ENCODE peak calls at places on chromosomes 1 and 21, in five cellular contexts. N, I, K, L and J are unnamed samples.

GRCh38 chr1:92461364-92462097 is 25.2 kb downstream of the GFI1 start:
- DNase-seq in N (no peak), I (no peak), K (no peak), L (no peak), J (peak)

GRCh38 chr1:78541479-78541878 is 50.7 kb downstream of the PTGFR start:
- DNase-seq in N (no peak), I (no peak), K (no peak), L (no peak), J (no peak)

GRCh38 chr1:212070720-212071302 is 35.3 kb downstream of the DTL start:
- DNase-seq in N (no peak), I (no peak), K (peak), L (peak), J (peak)

GRCh38 chr1:224427346-224427745 is 7.3 kb downstream of the WDR26 start:
- DNase-seq in N (no peak), I (no peak), K (peak), L (peak), J (no peak)

GRCh38 chr1:71046891-71047634 is 553 bp downstream of the PTGER3 start:
- DNase-seq in N (peak), I (no peak), K (no peak), L (no peak), J (no peak)

GRCh38 chr1:41357451-41358151 is 3.6 kb upstream of the FOXO6 start:
- DNase-seq in N (peak), I (no peak), K (no peak), L (no peak), J (no peak)

GRCh38 chr1:22952694-22953391 is 19.8 kb downstream of the LACTBL1 start:
- DNase-seq in N (no peak), I (no peak), K (no peak), L (no peak), J (no peak)

GRCh38 chr1:38077523-38078147 is 31.0 kb upstream of the POU3F1 start:
- DNase-seq in N (no peak), I (no peak), K (no peak), L (no peak), J (no peak)

GRCh38 chr1:108877858-108878257 is 1.1 kb downstream of the GPSM2 start:
- DNase-seq in N (no peak), I (no peak), K (peak), L (peak), J (peak)

GRCh38 chr1:238469146-238469601 is 578.5 kb upstream of the ZP4 start:
- DNase-seq in N (no peak), I (no peak), K (peak), L (peak), J (no peak)

GRCh38 chr1:49102752-49103151 is 326.1 kb upstream of the BEND5 start:
- DNase-seq in N (no peak), I (no peak), K (peak), L (peak), J (no peak)

GRCh38 chr1:171142451-171143121 is 42.5 kb upstream of the FMO2 start:
- DNase-seq in N (no peak), I (no peak), K (peak), L (peak), J (no peak)

GRCh38 chr1:172380441-172381244 is 39.8 kb upstream of the C1orf105 start:
- DNase-seq in N (no peak), I (peak), K (no peak), L (peak), J (peak)

GRCh38 chr1:177256153-177256814 is 85.5 kb downstream of the BRINP2 start:
- DNase-seq in N (peak), I (no peak), K (peak), L (peak), J (peak)

GRCh38 chr1:111990026-111990877 is 784 bp upstream of the KCND3 start:
- DNase-seq in N (peak), I (no peak), K (no peak), L (no peak), J (no peak)
- H3K4me3 ChIP-seq in N (peak), I (no peak), K (peak), L (no peak), J (no peak)

GRCh38 chr1:20697560-20697959 is 20.2 kb downstream of the KIF17 start:
- DNase-seq in N (no peak), I (no peak), K (no peak), L (no peak), J (no peak)
- H3K4me3 ChIP-seq in N (no peak), I (no peak), K (no peak), L (no peak), J (no peak)

GRCh38 chr1:143735764-143736461 is 235.9 kb downstream of the FAM72C start:
- DNase-seq in N (no peak), I (no peak), K (peak), L (peak), J (no peak)

DNA sequence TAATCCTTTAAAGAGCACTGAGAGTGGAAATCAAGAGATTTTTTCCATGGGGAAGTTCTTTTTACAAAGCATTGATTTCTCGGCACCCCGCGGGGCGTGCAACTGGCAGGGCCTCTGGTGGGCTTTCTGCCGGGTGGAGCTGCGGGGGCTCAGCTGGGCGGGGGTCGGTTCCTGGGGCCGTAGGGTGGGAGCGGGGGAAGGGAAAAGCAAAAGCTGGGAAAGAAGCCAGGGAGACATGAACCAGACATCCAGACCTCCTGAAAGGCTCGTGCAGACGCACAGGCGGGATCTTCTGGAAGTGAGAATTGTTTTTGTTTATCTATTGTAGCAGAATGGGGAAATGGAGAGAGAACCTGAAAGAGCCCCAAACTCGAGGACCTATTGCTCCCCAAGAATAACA is 235.2 kb downstream of the FAM72C start:
- DNase-seq in N (no peak), I (no peak), K (no peak), L (no peak), J (no peak)
- H3K4me3 ChIP-seq in N (no peak), I (no peak), K (peak), L (peak), J (no peak)

GRCh38 chr1:162633327-162633762 is 1.1 kb downstream of the DDR2 start:
- DNase-seq in N (no peak), I (no peak), K (peak), L (peak), J (no peak)
- H3K4me3 ChIP-seq in N (peak), I (no peak), K (peak), L (peak), J (no peak)

DNA sequence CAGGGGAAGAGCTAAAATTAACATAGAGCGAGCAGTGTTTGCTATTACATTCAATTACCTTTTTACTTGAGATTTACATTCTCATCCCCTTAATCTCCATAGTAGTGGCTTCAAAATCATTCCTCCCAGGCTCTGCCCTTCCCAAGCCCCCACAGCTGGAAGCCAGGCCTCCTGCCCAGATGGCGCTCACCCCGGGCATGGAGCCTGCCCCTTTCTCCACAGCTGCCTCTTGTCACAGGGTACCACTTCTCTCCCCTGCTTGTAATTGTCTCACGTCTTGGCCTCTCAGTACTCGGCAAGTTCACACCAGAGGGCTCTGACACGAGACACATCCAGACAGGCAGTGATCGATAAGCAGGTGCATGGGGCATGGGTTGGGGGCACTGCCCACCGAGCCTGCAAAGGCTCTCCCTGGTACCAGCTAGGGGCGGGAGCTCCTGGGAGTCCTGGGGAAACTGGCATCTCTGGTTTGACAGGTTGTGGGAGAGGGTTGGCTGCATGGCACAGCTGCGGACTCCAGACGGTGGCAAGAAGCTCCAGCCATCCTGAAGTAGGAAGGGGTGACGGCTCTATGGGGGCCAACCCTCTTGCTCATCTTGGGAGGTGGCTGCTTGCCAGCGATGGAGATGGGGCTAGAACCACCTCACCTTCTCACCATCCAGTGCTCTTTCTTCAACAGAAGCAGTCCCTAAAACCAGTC is 20.1 kb downstream of the CASZ1 start:
- DNase-seq in N (no peak), I (no peak), K (no peak), L (no peak), J (no peak)
- H3K4me3 ChIP-seq in N (no peak), I (no peak), K (no peak), L (no peak), J (no peak)

DNA sequence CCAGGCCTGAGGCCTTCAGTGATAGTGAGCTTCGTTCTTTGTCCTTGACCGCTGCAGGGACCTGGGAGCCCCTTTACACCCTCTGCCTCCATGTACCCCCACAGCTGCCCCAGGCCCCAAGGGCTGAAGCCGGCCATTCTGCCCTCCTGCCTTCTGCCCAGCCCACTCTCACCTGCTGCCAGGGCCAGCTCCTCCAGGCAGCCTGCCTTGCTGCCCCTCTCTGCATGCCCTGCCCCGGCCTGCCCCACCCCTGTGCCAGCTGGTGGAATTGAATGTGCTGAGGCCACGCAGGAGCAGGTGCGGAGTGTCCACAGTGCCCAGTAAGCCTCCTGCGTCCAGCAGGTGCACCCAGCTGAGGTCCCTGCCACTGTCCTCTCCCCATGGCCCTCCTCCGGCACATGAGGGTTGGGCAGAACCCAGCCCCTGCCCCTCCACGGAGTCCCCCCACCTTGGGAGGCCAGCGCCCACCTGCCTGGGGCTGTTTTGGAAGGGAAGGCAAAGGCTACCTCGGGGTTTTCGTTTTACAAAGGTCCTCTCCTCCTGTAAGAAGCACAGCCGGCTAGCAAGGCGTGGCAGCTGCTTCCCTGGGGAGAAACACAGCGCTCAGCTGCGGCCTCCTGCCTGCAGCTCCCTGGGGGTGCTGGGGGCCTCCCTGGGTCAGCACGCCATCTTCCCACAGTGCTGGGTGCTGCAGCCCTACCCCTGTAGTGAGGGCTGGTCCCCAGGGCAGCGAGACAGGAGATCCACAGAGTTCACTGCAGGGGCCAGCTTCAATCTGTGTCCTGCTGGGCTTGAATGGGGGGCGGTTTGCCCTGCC is 21.0 kb downstream of the MMEL1 start:
- DNase-seq in N (no peak), I (no peak), K (no peak), L (no peak), J (no peak)
- H3K4me3 ChIP-seq in N (no peak), I (no peak), K (no peak), L (no peak), J (no peak)

GRCh38 chr21:41428847-41429246 is 2.8 kb downstream of the MX1 start:
- DNase-seq in N (no peak), I (no peak), K (no peak), L (no peak), J (no peak)

GRCh38 chr21:41429305-41429704 is 3.3 kb downstream of the MX1 start:
- DNase-seq in N (no peak), I (no peak), K (no peak), L (no peak), J (no peak)

GRCh38 chr21:41426656-41427311 is 745 bp downstream of the MX1 start:
- DNase-seq in N (no peak), I (no peak), K (no peak), L (no peak), J (no peak)

GRCh38 chr21:41427556-41427955 is 1.5 kb downstream of the MX1 start:
- DNase-seq in N (no peak), I (no peak), K (no peak), L (no peak), J (no peak)

DNA sequence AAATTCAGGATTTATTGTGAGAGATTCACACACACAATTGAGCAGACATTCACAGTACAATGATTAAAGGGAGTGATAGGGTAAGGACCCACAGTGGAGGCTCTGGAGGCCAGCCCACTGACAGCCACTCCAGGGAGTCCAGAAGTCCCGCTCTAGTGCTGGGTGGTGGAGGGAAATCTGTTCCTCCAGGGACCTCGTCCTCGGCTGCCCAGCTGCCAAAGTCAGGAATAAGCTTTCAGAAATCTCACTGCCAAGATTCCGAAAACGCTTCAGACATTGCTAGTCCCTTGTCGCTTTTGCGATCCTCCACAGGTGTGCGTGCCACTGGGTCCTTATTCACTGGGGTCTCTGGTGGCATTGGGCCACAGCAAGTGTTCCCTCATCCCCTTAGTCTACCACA is 2.3 kb downstream of the MX1 start:
- DNase-seq in N (no peak), I (no peak), K (no peak), L (no peak), J (no peak)
- H3K4me3 ChIP-seq in N (no peak), I (no peak), K (no peak), L (no peak), J (no peak)